ENCODE peak calls at places on chromosomes 5 and 9, in seven cellular contexts. One of them, this sample, is unnamed.

GRCh38 chr5:159097461-159098284 is 2.0 kb downstream of the EBF1 start:
- DNase-seq in transverse colon: no peak
- DNase-seq in sigmoid colon: no peak
- DNase-seq in tibial nerve: peak; percentile 43
- DNase-seq in upper lobe of left lung: peak; percentile 81
- DNase-seq in gastrocnemius medialis: no peak
- DNase-seq in GM12878: no peak
- DNase-seq in this sample: no peak

GRCh38 chr9:123548749-123549545 is 192.9 kb downstream of the CRB2 start:
- DNase-seq in transverse colon: no peak
- DNase-seq in sigmoid colon: no peak
- DNase-seq in tibial nerve: no peak
- DNase-seq in upper lobe of left lung: no peak
- DNase-seq in gastrocnemius medialis: no peak
- DNase-seq in GM12878: no peak
- DNase-seq in this sample: no peak

GRCh38 chr9:91192785-91193657 is 168.7 kb downstream of the AUH start:
- DNase-seq in transverse colon: peak; percentile 81
- DNase-seq in sigmoid colon: peak; percentile 96
- DNase-seq in tibial nerve: peak; percentile 86
- DNase-seq in upper lobe of left lung: peak; percentile 90
- DNase-seq in gastrocnemius medialis: peak; percentile 93
- DNase-seq in GM12878: no peak
- DNase-seq in this sample: peak; percentile 77

GRCh38 chr9:700365-701282 is 140.9 kb upstream of the DMRT1 start:
- DNase-seq in transverse colon: no peak
- DNase-seq in sigmoid colon: no peak
- DNase-seq in tibial nerve: no peak
- DNase-seq in upper lobe of left lung: no peak
- DNase-seq in gastrocnemius medialis: no peak
- DNase-seq in GM12878: no peak
- DNase-seq in this sample: no peak

GRCh38 chr5:142754031-142754430 is 16.1 kb upstream of the ARHGAP26 start:
- DNase-seq in transverse colon: no peak
- DNase-seq in sigmoid colon: no peak
- DNase-seq in tibial nerve: peak; percentile 57
- DNase-seq in upper lobe of left lung: no peak
- DNase-seq in gastrocnemius medialis: peak; percentile 23
- DNase-seq in GM12878: no peak
- DNase-seq in this sample: no peak

GRCh38 chr5:37197340-37198050 is 51.7 kb downstream of the CPLANE1 start:
- DNase-seq in transverse colon: no peak
- DNase-seq in sigmoid colon: no peak
- DNase-seq in tibial nerve: no peak
- DNase-seq in upper lobe of left lung: no peak
- DNase-seq in gastrocnemius medialis: no peak
- DNase-seq in GM12878: no peak
- DNase-seq in this sample: no peak

GRCh38 chr5:132486318-132487094 is 4.1 kb downstream of the IRF1 start:
- DNase-seq in transverse colon: peak; percentile 7
- DNase-seq in sigmoid colon: peak; percentile 56
- DNase-seq in tibial nerve: no peak
- DNase-seq in upper lobe of left lung: no peak
- DNase-seq in gastrocnemius medialis: no peak
- DNase-seq in GM12878: no peak
- DNase-seq in this sample: no peak

GRCh38 chr9:95753762-95754465 is 121.6 kb upstream of the ERCC6L2 start:
- DNase-seq in transverse colon: no peak
- DNase-seq in sigmoid colon: peak; percentile 81
- DNase-seq in tibial nerve: peak; percentile 60
- DNase-seq in upper lobe of left lung: no peak
- DNase-seq in gastrocnemius medialis: no peak
- DNase-seq in GM12878: no peak
- DNase-seq in this sample: no peak

GRCh38 chr9:81632599-81632998 is 56.7 kb downstream of the TLE1 start:
- DNase-seq in transverse colon: no peak
- DNase-seq in sigmoid colon: no peak
- DNase-seq in tibial nerve: no peak
- DNase-seq in upper lobe of left lung: no peak
- DNase-seq in gastrocnemius medialis: no peak
- DNase-seq in GM12878: no peak
- DNase-seq in this sample: no peak

GRCh38 chr5:170393235-170393634 is 4.1 kb upstream of the KCNMB1 start:
- DNase-seq in transverse colon: no peak
- DNase-seq in sigmoid colon: no peak
- DNase-seq in tibial nerve: no peak
- DNase-seq in upper lobe of left lung: no peak
- DNase-seq in gastrocnemius medialis: no peak
- DNase-seq in GM12878: no peak
- DNase-seq in this sample: no peak

GRCh38 chr9:125475385-125475784 is 213.8 kb downstream of the GAPVD1 start:
- DNase-seq in transverse colon: no peak
- DNase-seq in sigmoid colon: no peak
- DNase-seq in tibial nerve: no peak
- DNase-seq in upper lobe of left lung: no peak
- DNase-seq in gastrocnemius medialis: no peak
- DNase-seq in GM12878: no peak
- DNase-seq in this sample: peak; percentile 37

GRCh38 chr9:91060520-91061343 is 259.1 kb downstream of the SYK start:
- DNase-seq in transverse colon: peak; percentile 28
- DNase-seq in sigmoid colon: peak; percentile 79
- DNase-seq in tibial nerve: peak; percentile 90
- DNase-seq in upper lobe of left lung: no peak
- DNase-seq in gastrocnemius medialis: peak; percentile 70
- DNase-seq in GM12878: no peak
- DNase-seq in this sample: peak; percentile 88

GRCh38 chr9:126631254-126631653 is 17.5 kb downstream of the LMX1B start:
- DNase-seq in transverse colon: no peak
- DNase-seq in sigmoid colon: no peak
- DNase-seq in tibial nerve: no peak
- DNase-seq in upper lobe of left lung: peak; percentile 43
- DNase-seq in gastrocnemius medialis: no peak
- DNase-seq in GM12878: no peak
- DNase-seq in this sample: no peak

GRCh38 chr5:179257190-179257741 is 88.0 kb downstream of the ADAMTS2 start:
- DNase-seq in transverse colon: peak; percentile 7
- DNase-seq in sigmoid colon: peak; percentile 74
- DNase-seq in tibial nerve: no peak
- DNase-seq in upper lobe of left lung: peak; percentile 77
- DNase-seq in gastrocnemius medialis: no peak
- DNase-seq in GM12878: no peak
- DNase-seq in this sample: no peak

GRCh38 chr9:2041736-2042135 is 26.6 kb downstream of the SMARCA2 start:
- DNase-seq in transverse colon: no peak
- DNase-seq in sigmoid colon: no peak
- DNase-seq in tibial nerve: no peak
- DNase-seq in upper lobe of left lung: no peak
- DNase-seq in gastrocnemius medialis: no peak
- DNase-seq in GM12878: no peak
- DNase-seq in this sample: no peak

GRCh38 chr9:2043243-2043642 is 28.1 kb downstream of the SMARCA2 start:
- DNase-seq in transverse colon: no peak
- DNase-seq in sigmoid colon: no peak
- DNase-seq in tibial nerve: no peak
- DNase-seq in upper lobe of left lung: no peak
- DNase-seq in gastrocnemius medialis: no peak
- DNase-seq in GM12878: no peak
- DNase-seq in this sample: no peak

GRCh38 chr9:2047144-2047671 is 32.1 kb downstream of the SMARCA2 start:
- DNase-seq in transverse colon: no peak
- DNase-seq in sigmoid colon: no peak
- DNase-seq in tibial nerve: no peak
- DNase-seq in upper lobe of left lung: peak; percentile 56
- DNase-seq in gastrocnemius medialis: no peak
- DNase-seq in GM12878: no peak
- DNase-seq in this sample: no peak

GRCh38 chr9:2040828-2041227 is 25.7 kb downstream of the SMARCA2 start:
- DNase-seq in transverse colon: no peak
- DNase-seq in sigmoid colon: no peak
- DNase-seq in tibial nerve: no peak
- DNase-seq in upper lobe of left lung: no peak
- DNase-seq in gastrocnemius medialis: no peak
- DNase-seq in GM12878: no peak
- DNase-seq in this sample: no peak

DNA sequence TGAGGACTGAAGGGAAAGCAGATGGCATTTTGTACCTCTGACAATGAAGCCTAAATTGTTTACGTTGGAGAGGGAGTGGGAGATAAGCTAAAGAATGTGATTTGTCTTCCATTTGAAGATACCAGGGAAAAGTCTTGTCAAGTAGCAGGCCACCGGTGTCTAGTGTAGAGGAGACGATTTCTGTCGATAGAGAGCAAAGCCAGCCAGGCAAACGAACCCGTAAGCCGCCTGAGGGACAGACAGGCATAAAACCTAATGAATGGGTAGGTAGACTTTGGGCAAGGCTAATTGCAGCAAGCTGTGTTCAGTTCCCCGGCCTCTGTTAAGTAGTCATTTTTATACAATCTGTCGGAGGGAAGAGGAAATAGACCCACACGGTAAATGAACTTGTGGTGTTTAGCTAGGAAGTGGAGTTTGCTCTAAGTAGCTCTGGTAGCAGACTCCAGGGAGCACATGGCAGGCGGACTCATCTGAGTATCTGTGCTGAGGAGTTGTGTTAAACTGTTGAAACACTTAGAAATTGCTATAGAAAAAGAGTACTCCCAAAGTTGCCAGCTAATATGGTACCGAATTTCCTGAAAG is 28.8 kb downstream of the SMARCA2 start:
- DNase-seq in transverse colon: no peak
- DNase-seq in sigmoid colon: no peak
- DNase-seq in tibial nerve: no peak
- DNase-seq in upper lobe of left lung: no peak
- DNase-seq in gastrocnemius medialis: no peak
- DNase-seq in GM12878: no peak
- DNase-seq in this sample: no peak
- TF ChIP-seq POLR2A in transverse colon: no peak
- TF ChIP-seq POLR2A in sigmoid colon: no peak
- TF ChIP-seq POLR2A in tibial nerve: no peak
- TF ChIP-seq POLR2A in upper lobe of left lung: no peak
- TF ChIP-seq POLR2A in gastrocnemius medialis: no peak
- TF ChIP-seq POLR2A in GM12878: no peak
- TF ChIP-seq POLR2A in this sample: no peak

GRCh38 chr5:1120236-1120999 is 8.6 kb upstream of the SLC12A7 start:
- DNase-seq in transverse colon: no peak
- DNase-seq in sigmoid colon: no peak
- DNase-seq in tibial nerve: no peak
- DNase-seq in upper lobe of left lung: peak; percentile 83
- DNase-seq in gastrocnemius medialis: no peak
- DNase-seq in GM12878: no peak
- DNase-seq in this sample: no peak
- H3K27me3 ChIP-seq in transverse colon: no peaks in the 10 kb centered on the region
- H3K27me3 ChIP-seq in sigmoid colon: no peaks in the 10 kb centered on the region
- H3K27me3 ChIP-seq in tibial nerve: no peaks in the 10 kb centered on the region
- H3K27me3 ChIP-seq in upper lobe of left lung: no peaks in the 10 kb centered on the region
- H3K27me3 ChIP-seq in gastrocnemius medialis: peaks cover 25% of the 10 kb centered on the region
- H3K27me3 ChIP-seq in GM12878: peaks cover 2% of the 10 kb centered on the region
- H3K27me3 ChIP-seq in this sample: no peaks in the 10 kb centered on the region

DNA sequence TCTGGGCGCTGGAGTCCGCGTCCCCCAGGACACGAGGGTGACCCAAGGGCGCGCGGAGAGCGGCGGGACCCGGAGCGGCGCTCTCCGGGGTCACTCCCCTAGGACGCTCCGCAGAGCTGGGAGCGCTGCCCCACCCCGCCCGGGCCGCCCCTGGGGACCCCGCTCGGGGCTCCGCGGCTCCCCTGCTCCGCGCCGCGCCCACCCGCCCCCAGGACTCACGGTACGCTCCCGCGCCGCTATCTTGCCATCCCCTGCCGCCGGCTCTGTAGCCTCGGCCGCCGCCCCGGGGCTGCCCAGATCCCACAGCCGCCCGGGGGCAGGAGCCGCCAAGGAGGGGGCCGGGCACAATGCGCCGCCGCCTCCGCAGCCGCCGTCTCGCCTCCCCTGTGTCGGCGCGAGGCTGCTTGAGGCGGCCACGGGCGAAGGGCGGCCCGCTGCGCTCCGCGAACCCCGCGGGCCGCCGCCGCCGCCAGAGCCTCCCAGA is 289 bp downstream of the LIFR start:
- DNase-seq in transverse colon: no peak
- DNase-seq in sigmoid colon: no peak
- DNase-seq in tibial nerve: no peak
- DNase-seq in upper lobe of left lung: no peak
- DNase-seq in gastrocnemius medialis: no peak
- DNase-seq in GM12878: no peak
- DNase-seq in this sample: no peak
- TF ChIP-seq POLR2A in transverse colon: no peak
- TF ChIP-seq POLR2A in sigmoid colon: no peak
- TF ChIP-seq POLR2A in tibial nerve: no peak
- TF ChIP-seq POLR2A in upper lobe of left lung: no peak
- TF ChIP-seq POLR2A in gastrocnemius medialis: peak; percentile 95
- TF ChIP-seq POLR2A in GM12878: no peak
- TF ChIP-seq POLR2A in this sample: no peak

GRCh38 chr9:135371535-135371934 is 108.0 kb upstream of the PPP1R26 start:
- DNase-seq in transverse colon: no peak
- DNase-seq in sigmoid colon: no peak
- DNase-seq in tibial nerve: no peak
- DNase-seq in upper lobe of left lung: peak; percentile 67
- DNase-seq in gastrocnemius medialis: no peak
- DNase-seq in GM12878: no peak
- DNase-seq in this sample: no peak
- H3K27me3 ChIP-seq in transverse colon: peaks cover 3% of the 10 kb centered on the region
- H3K27me3 ChIP-seq in sigmoid colon: no peaks in the 10 kb centered on the region
- H3K27me3 ChIP-seq in tibial nerve: no peaks in the 10 kb centered on the region
- H3K27me3 ChIP-seq in upper lobe of left lung: no peaks in the 10 kb centered on the region
- H3K27me3 ChIP-seq in gastrocnemius medialis: peaks cover 11% of the 10 kb centered on the region
- H3K27me3 ChIP-seq in GM12878: no peaks in the 10 kb centered on the region
- H3K27me3 ChIP-seq in this sample: peaks cover 2% of the 10 kb centered on the region

DNA sequence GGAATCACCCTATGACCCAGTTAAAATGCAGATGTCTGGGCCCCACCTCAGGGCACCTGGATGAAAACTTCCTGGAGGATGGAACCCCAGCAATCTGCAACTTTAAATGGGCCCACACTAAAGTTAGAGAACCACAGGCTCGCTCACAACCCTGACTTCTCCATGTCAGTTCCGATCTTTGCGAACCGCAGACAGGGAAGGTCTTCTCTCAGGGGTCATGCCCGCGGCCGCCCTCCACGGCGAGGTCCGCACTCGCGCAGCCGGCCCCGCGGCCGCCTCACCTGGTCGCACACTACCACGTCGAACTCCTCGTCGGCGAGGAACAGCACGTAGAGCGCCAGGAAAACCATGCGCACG is 498 bp downstream of the ALG2 start:
- DNase-seq in transverse colon: no peak
- DNase-seq in sigmoid colon: no peak
- DNase-seq in tibial nerve: no peak
- DNase-seq in upper lobe of left lung: no peak
- DNase-seq in gastrocnemius medialis: no peak
- DNase-seq in GM12878: no peak
- DNase-seq in this sample: peak; percentile 5
- TF ChIP-seq POLR2A in transverse colon: no peak
- TF ChIP-seq POLR2A in sigmoid colon: no peak
- TF ChIP-seq POLR2A in tibial nerve: no peak
- TF ChIP-seq POLR2A in upper lobe of left lung: no peak
- TF ChIP-seq POLR2A in gastrocnemius medialis: no peak
- TF ChIP-seq POLR2A in GM12878: no peak
- TF ChIP-seq POLR2A in this sample: no peak